ENCODE peak calls at places on chromosomes 16 and 17, in eight cellular contexts. E is cardiac fibroblast; S is epithelial cell of esophagus; T is CD8-positive, alpha-beta T cell; K is fibroblast of lung; F is upper lobe of right lung; X is brain microvascular endothelial cell; B is astrocyte. O is an unnamed sample.

GRCh38 chr16:57270221-57271062 is 14.0 kb downstream of the PLLP start:
- DNase-seq in S (no peak), T (no peak), E (no peak), X (no peak), K (no peak), B (no peak), F (no peak), O (no peak)

GRCh38 chr17:73376152-73376551 is 64.4 kb upstream of the CDC42EP4 start:
- DNase-seq in T (no peak), S (no peak), B (no peak), X (no peak), K (no peak), E (no peak), F (no peak), O (no peak)

GRCh38 chr17:50207792-50208567 is 6.5 kb upstream of the COL1A1 start:
- DNase-seq in F (no peak), K (no peak), E (no peak), T (no peak), X (no peak), B (no peak), S (no peak), O (no peak)

GRCh38 chr17:44000871-44001460 is 3.5 kb upstream of the NAGS start:
- DNase-seq in E (no peak), F (no peak), K (no peak), B (no peak), T (no peak), S (no peak), X (no peak), O (no peak)

GRCh38 chr17:63475491-63476412 is 1.1 kb upstream of the ACE start:
- DNase-seq in X (no peak), E (no peak), T (no peak), S (no peak), B (no peak), F (no peak), K (no peak), O (no peak)

GRCh38 chr16:15482068-15482747 is 47.8 kb downstream of the BMERB1 start:
- DNase-seq in T (no peak), K (peak; percentile 92), S (peak; percentile 98), E (peak; percentile 97), X (peak; percentile 98), F (no peak), B (peak; percentile 97), O (peak; percentile 99)

GRCh38 chr17:4858880-4859260 is 25.7 kb downstream of the MINK1 start:
- DNase-seq in T (no peak), K (no peak), S (peak; percentile 96), B (peak; percentile 46), F (peak; percentile 73), X (no peak), E (peak; percentile 38), O (no peak)

GRCh38 chr17:61460796-61461585 is 8.8 kb downstream of the TBX4 start:
- DNase-seq in X (no peak), S (no peak), F (no peak), E (no peak), T (no peak), K (peak; percentile 89), B (no peak), O (no peak)

GRCh38 chr17:50909765-50910661 is 43.9 kb upstream of the TOB1 start:
- DNase-seq in K (no peak), X (no peak), T (peak; percentile 74), S (no peak), B (no peak), F (no peak), E (no peak), O (no peak)

GRCh38 chr16:6106061-6106460 is 1008.5 kb upstream of the EEF2KMT start:
- DNase-seq in S (no peak), B (no peak), E (no peak), T (no peak), K (no peak), F (no peak), X (no peak), O (no peak)

GRCh38 chr17:42686520-42687137 is 4.3 kb downstream of the CNTNAP1 start:
- DNase-seq in F (no peak), X (no peak), T (no peak), S (no peak), E (no peak), B (no peak), K (no peak), O (no peak)

GRCh38 chr17:2259769-2260536 is 43.6 kb downstream of the SMG6 start:
- DNase-seq in F (no peak), E (peak; percentile 38), K (no peak), T (peak; percentile 28), B (peak; percentile 80), X (no peak), S (no peak), O (peak; percentile 81)

GRCh38 chr17:32126746-32127145 is 15.6 kb upstream of the RHOT1 start:
- DNase-seq in F (no peak), B (no peak), T (no peak), K (no peak), X (no peak), E (no peak), S (no peak), O (no peak)

GRCh38 chr16:29842732-29843346 is 20.2 kb downstream of the CDIPT start:
- DNase-seq in X (no peak), B (no peak), K (no peak), T (no peak), S (no peak), E (no peak), F (no peak), O (no peak)
- TF ChIP-seq CTCF in X (peak; percentile 9), B (peak; percentile 15), K (no peak), T (no peak), S (no peak), E (no peak), F (no peak), O (peak; percentile 14)

GRCh38 chr16:85525464-85526117 is 87.5 kb upstream of the GSE1 start:
- DNase-seq in X (no peak), T (no peak), B (no peak), F (no peak), E (no peak), K (no peak), S (no peak), O (no peak)
- H3K4me3 ChIP-seq in X (no peak overlapping the region), T (no peak overlapping the region), B (no peak overlapping the region), F (no peak overlapping the region), E (no peak overlapping the region), K (no peak overlapping the region), S (no peak overlapping the region), O (no peak overlapping the region)

DNA sequence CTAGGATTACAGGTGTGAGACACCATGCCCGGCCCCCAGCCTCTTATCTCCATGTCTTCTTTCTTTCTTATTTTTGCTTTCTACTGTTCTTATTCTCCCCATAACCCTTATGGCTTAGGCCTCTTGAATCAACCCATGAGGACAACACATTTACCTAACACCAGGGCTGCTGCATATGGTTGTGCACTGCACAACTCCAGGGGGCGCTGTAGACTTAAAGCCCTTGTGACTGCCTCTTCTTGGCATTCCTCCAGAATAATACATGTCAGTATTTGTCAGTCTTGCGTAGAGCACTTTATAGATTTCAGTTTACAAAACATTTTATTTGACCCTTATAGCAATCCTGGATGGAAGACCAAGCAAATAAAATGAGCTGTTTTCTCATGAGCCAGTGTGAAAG is 225.0 kb upstream of the SALL1 start:
- DNase-seq in X (no peak), T (no peak), F (no peak), B (no peak), S (no peak), K (no peak), E (no peak), O (no peak)
- TF ChIP-seq CTCF in X (peak; percentile 24), T (no peak), F (no peak), B (no peak), S (peak; percentile 13), K (peak; percentile 11), E (peak; percentile 1), O (peak; percentile 23)

DNA sequence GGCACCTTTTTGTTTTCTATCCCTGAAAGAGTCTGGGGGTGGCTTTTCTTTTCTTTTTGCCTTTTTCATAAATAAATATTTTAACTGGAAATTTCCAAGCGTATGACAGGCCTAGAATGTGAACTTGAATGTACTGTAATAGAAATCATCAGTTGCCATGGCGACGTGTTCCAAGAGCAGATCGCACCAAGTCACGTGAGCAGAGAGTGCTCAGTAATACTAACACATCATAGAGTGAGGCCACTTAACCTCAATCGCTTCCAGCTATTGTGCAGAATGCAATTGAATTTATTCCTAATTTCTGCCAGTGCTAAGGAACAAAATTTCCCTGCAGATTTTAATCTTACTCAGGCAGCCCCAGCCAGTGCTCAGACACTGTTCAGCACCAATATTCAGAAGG is 26.1 kb upstream of the PMFBP1 start:
- DNase-seq in T (no peak), E (peak; percentile 93), B (peak; percentile 69), F (no peak), S (no peak), K (peak; percentile 96), X (peak; percentile 96), O (peak; percentile 93)
- H3K4me3 ChIP-seq in T (no peak overlapping the region), E (no peak overlapping the region), B (no peak overlapping the region), F (no peak overlapping the region), S (no peak overlapping the region), K (peak overlapping the region; percentile 19), X (no peak overlapping the region), O (no peak overlapping the region)

GRCh38 chr16:82848013-82848412 is 221.2 kb downstream of the CDH13 start:
- DNase-seq in S (no peak), T (no peak), X (peak; percentile 7), K (peak; percentile 30), F (no peak), E (no peak), B (no peak), O (no peak)
- TF ChIP-seq CTCF in S (no peak), T (no peak), X (no peak), K (no peak), F (no peak), E (no peak), B (no peak), O (no peak)

GRCh38 chr17:71444011-71444574 is 676.7 kb upstream of the SOX9 start:
- DNase-seq in B (no peak), S (no peak), X (no peak), E (no peak), K (no peak), T (no peak), F (no peak), O (no peak)

GRCh38 chr17:71446635-71447034 is 674.2 kb upstream of the SOX9 start:
- DNase-seq in T (no peak), F (no peak), E (no peak), B (no peak), S (no peak), K (peak; percentile 36), X (no peak), O (no peak)

DNA sequence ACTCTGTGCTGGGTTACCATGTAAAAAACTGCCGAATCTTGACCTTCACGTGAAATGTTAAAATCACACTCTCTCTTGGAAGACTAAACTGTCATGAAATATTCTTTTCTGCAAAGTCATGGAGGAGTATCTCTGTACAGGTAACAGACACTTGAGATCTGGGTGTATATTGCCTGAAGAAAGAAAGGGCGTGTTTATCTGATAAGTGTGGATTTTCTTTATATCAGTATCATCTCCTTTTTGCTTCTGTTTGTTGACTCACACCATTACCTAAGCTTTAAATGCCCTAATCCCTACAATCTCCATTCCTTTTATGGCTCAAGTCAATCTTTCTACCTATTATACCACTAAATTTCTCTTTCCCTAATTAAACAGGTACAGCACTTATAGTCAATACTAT is 673.2 kb upstream of the SOX9 start:
- DNase-seq in F (no peak), T (no peak), B (no peak), K (no peak), X (no peak), S (no peak), E (no peak), O (no peak)
- H3K4me3 ChIP-seq in F (no peak overlapping the region), T (no peak overlapping the region), B (no peak overlapping the region), K (no peak overlapping the region), X (no peak overlapping the region), S (no peak overlapping the region), E (no peak overlapping the region), O (no peak overlapping the region)

O was measured in fibroblast of mammary gland.